ENCODE peak calls at places on chromosomes 3 and 15, in six cellular contexts. P is lung; J is CD8-positive, alpha-beta T cell; A is glutamatergic neuron; Q is bronchial epithelial cell; F is cardiac muscle cell. B is an unnamed sample.

GRCh38 chr15:77027111-77027696 is 32.3 kb downstream of the PSTPIP1 start:
- DNase-seq in P (no peak), J (peak; percentile 46), A (no peak), Q (no peak), F (no peak), B (no peak)

GRCh38 chr3:52733256-52733891 is 27.5 kb downstream of the SPCS1 start:
- DNase-seq in P (no peak), J (no peak), A (no peak), Q (no peak), F (no peak), B (no peak)

GRCh38 chr3:142481196-142481595 is 33.4 kb upstream of the XRN1 start:
- DNase-seq in P (no peak), J (no peak), A (no peak), Q (no peak), F (no peak), B (no peak)

GRCh38 chr3:14152233-14152962 is 26.0 kb downstream of the XPC start:
- DNase-seq in P (no peak), J (no peak), A (no peak), Q (no peak), F (peak; percentile 4), B (no peak)

GRCh38 chr3:133547432-133548041 is 25.9 kb upstream of the CDV3 start:
- DNase-seq in P (peak; percentile 53), J (no peak), A (no peak), Q (peak; percentile 28), F (peak; percentile 82), B (no peak)

GRCh38 chr3:52281980-52282801 is 3.7 kb upstream of the WDR82 start:
- DNase-seq in P (no peak), J (peak; percentile 72), A (no peak), Q (no peak), F (no peak), B (no peak)

GRCh38 chr15:92365079-92365478 is 28.6 kb upstream of the ST8SIA2 start:
- DNase-seq in P (no peak), J (no peak), A (no peak), Q (peak; percentile 13), F (peak; percentile 11), B (no peak)

GRCh38 chr15:94383041-94383440 is 151.7 kb downstream of the MCTP2 start:
- DNase-seq in P (no peak), J (no peak), A (no peak), Q (no peak), F (no peak), B (no peak)

GRCh38 chr3:16048435-16049318 is 125.8 kb upstream of the GALNT15 start:
- DNase-seq in P (peak; percentile 54), J (no peak), A (no peak), Q (peak; percentile 60), F (peak; percentile 85), B (peak; percentile 59)

DNA sequence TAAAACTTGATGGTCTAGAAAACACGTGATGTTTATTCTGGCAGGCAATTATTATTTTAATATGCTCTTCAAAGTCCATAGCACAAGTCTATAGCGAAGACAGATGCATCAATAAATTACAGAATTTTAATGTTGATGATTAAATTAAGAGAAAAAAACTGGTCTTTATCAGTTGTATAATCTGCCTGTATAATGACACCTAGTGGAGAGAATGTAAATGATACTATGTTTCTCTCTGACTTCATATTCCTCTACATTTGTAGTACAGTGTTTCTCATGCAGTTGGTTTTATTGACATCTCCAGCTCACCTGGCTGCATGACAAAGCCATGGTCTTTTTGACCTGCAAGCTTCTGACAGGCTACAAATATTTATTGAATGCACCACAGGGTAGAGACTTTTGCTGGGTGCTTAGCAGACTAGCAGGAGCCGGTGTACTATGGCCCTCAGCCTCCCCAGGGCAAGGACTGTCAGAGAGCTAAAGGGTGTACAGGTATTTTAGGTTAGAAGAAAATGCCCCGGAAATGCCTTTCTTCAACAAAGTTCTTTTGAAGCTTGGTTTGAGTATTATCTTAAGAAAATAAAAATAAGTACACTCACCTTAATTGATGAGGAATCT is 289.9 kb downstream of the GAP43 start:
- DNase-seq in P (no peak), J (no peak), A (no peak), Q (peak; percentile 44), F (no peak), B (peak; percentile 24)
- TF ChIP-seq CTCF in P (no peak), J (no peak), A (peak; percentile 66), Q (peak; percentile 33), F (peak; percentile 27), B (peak; percentile 21)

GRCh38 chr15:101133751-101134261 is 118.0 kb downstream of the CHSY1 start:
- DNase-seq in P (no peak), J (no peak), A (peak; percentile 42), Q (no peak), F (no peak), B (no peak)
- TF ChIP-seq CTCF in P (no peak), J (no peak), A (no peak), Q (no peak), F (no peak), B (no peak)

GRCh38 chr15:35697549-35698299 is 151.8 kb upstream of the DPH6 start:
- DNase-seq in P (no peak), J (no peak), A (no peak), Q (peak; percentile 55), F (peak; percentile 70), B (peak; percentile 43)
- TF ChIP-seq CTCF in P (no peak), J (no peak), A (no peak), Q (peak; percentile 10), F (no peak), B (no peak)

GRCh38 chr3:124841517-124841916 is 45.6 kb downstream of the ITGB5 start:
- DNase-seq in P (no peak), J (no peak), A (no peak), Q (no peak), F (no peak), B (no peak)
- TF ChIP-seq CTCF in P (no peak), J (no peak), A (no peak), Q (no peak), F (no peak), B (no peak)